ENCODE peak calls at places on chromosomes 6 and 20, in five cellular contexts. Y is heart left ventricle, X is endothelial cell of umbilical vein, G is right cardiac atrium, Z is AG04450. S is an unnamed sample.

GRCh38 chr6:141669141-141669540 is 463.6 kb upstream of the GJE1 start:
- DNase-seq in Z (no peak), G (no peak), X (no peak), Y (no peak), S (no peak)

GRCh38 chr6:87968435-87969278 is 79.0 kb upstream of the SPACA1 start:
- DNase-seq in G (no peak), Y (no peak), X (peak; percentile 3), Z (no peak), S (no peak)

GRCh38 chr6:116298968-116299367 is 19.2 kb upstream of the TSPYL1 start:
- DNase-seq in Y (no peak), Z (no peak), G (no peak), X (no peak), S (no peak)

GRCh38 chr20:33442136-33443005 is 1.2 kb downstream of the SNTA1 start:
- DNase-seq in Y (no peak), Z (no peak), G (no peak), X (no peak), S (no peak)

GRCh38 chr6:106194949-106195919 is 109.1 kb downstream of the PRDM1 start:
- DNase-seq in G (no peak), X (no peak), Y (no peak), Z (no peak), S (no peak)

GRCh38 chr20:1809611-1810510 is 85.3 kb upstream of the SIRPA start:
- DNase-seq in X (peak; percentile 44), G (no peak), Z (no peak), Y (no peak), S (no peak)

GRCh38 chr6:151063339-151063738 is 176.4 kb upstream of the AKAP12 start:
- DNase-seq in G (no peak), Z (no peak), Y (no peak), X (peak; percentile 92), S (no peak)

GRCh38 chr6:168968228-168968627 is 285.4 kb downstream of the THBS2 start:
- DNase-seq in Z (no peak), Y (peak; percentile 41), G (peak; percentile 64), X (no peak), S (no peak)

GRCh38 chr6:45679631-45680030 is 301.9 kb upstream of the SUPT3H start:
- DNase-seq in X (no peak), Z (no peak), G (no peak), Y (no peak), S (no peak)

GRCh38 chr20:51402201-51402600 is 140.3 kb downstream of the NFATC2 start:
- DNase-seq in G (no peak), X (no peak), Y (no peak), Z (peak; percentile 39), S (no peak)

GRCh38 chr6:32641122-32641521 is 3.9 kb downstream of the HLA-DQA1 start:
- DNase-seq in X (no peak), G (no peak), Y (no peak), Z (no peak), S (no peak)

GRCh38 chr6:13404115-13404891 is 76.0 kb upstream of the TBC1D7 start:
- DNase-seq in G (no peak), Y (peak; percentile 53), Z (no peak), X (peak; percentile 83), S (no peak)

GRCh38 chr6:111472933-111473435 is 10.0 kb downstream of the REV3L start:
- DNase-seq in Y (no peak), X (no peak), Z (no peak), G (no peak), S (no peak)

GRCh38 chr6:16223362-16223761 is 15.0 kb upstream of the GMPR start:
- DNase-seq in Y (no peak), Z (no peak), X (no peak), G (no peak), S (no peak)

GRCh38 chr20:380763-381580 is 412 bp downstream of the TRIB3 start:
- DNase-seq in X (peak; percentile 36), Z (no peak), Y (peak; percentile 54), G (peak; percentile 75), S (no peak)

GRCh38 chr20:58075980-58076749 is 152.3 kb downstream of the ANKRD60 start:
- DNase-seq in Z (no peak), X (no peak), G (peak; percentile 28), Y (no peak), S (no peak)

GRCh38 chr6:161076211-161076677 is 84.7 kb downstream of the MAP3K4 start:
- DNase-seq in Z (no peak), G (peak; percentile 34), X (no peak), Y (no peak), S (no peak)

GRCh38 chr6:143950874-143951273 is 57.2 kb downstream of the PLAGL1 start:
- DNase-seq in X (no peak), Z (no peak), G (no peak), Y (no peak), S (no peak)

GRCh38 chr20:4512891-4513550 is 208.7 kb upstream of the PRND start:
- DNase-seq in Y (no peak), G (no peak), X (peak; percentile 90), Z (peak; percentile 74), S (no peak)

GRCh38 chr6:148472495-148473105 is 130.0 kb downstream of the SASH1 start:
- DNase-seq in Z (no peak), G (no peak), X (no peak), Y (no peak), S (no peak)

GRCh38 chr6:157596886-157597285 is 215.9 kb downstream of the ZDHHC14 start:
- DNase-seq in Z (peak; percentile 67), Y (no peak), G (no peak), X (no peak), S (no peak)

GRCh38 chr6:107816818-107817217 is 7.3 kb downstream of the SCML4 start:
- DNase-seq in Y (no peak), X (no peak), G (no peak), Z (no peak), S (no peak)

GRCh38 chr20:16423311-16424212 is 149.7 kb downstream of the KIF16B start:
- DNase-seq in X (no peak), Z (no peak), G (no peak), Y (no peak), S (no peak)

GRCh38 chr6:144931172-144932035 is 646.3 kb downstream of the UTRN start:
- DNase-seq in Z (no peak), X (peak; percentile 34), Y (no peak), G (no peak), S (peak; percentile 13)

GRCh38 chr6:13847651-13848050 is 33.3 kb upstream of the MCUR1 start:
- DNase-seq in G (no peak), X (no peak), Z (no peak), Y (no peak), S (no peak)

GRCh38 chr6:167793421-167793820 is 33.3 kb upstream of the AFDN start:
- DNase-seq in Y (no peak), X (peak; percentile 51), Z (no peak), G (no peak), S (no peak)

GRCh38 chr6:23735151-23735550 is 390.9 kb upstream of the NRSN1 start:
- DNase-seq in G (no peak), Z (no peak), X (no peak), Y (no peak), S (no peak)

GRCh38 chr6:90765895-90766294 is 179.0 kb upstream of the MAP3K7 start:
- DNase-seq in Y (no peak), X (no peak), G (no peak), Z (no peak), S (no peak)

GRCh38 chr6:64737418-64737817 is 969.6 kb downstream of the EYS start:
- DNase-seq in Y (no peak), Z (no peak), G (no peak), X (no peak), S (no peak)

GRCh38 chr20:5008743-5009142 is 7.4 kb upstream of the SLC23A2 start:
- DNase-seq in G (no peak), X (no peak), Y (no peak), Z (no peak), S (no peak)

DNA sequence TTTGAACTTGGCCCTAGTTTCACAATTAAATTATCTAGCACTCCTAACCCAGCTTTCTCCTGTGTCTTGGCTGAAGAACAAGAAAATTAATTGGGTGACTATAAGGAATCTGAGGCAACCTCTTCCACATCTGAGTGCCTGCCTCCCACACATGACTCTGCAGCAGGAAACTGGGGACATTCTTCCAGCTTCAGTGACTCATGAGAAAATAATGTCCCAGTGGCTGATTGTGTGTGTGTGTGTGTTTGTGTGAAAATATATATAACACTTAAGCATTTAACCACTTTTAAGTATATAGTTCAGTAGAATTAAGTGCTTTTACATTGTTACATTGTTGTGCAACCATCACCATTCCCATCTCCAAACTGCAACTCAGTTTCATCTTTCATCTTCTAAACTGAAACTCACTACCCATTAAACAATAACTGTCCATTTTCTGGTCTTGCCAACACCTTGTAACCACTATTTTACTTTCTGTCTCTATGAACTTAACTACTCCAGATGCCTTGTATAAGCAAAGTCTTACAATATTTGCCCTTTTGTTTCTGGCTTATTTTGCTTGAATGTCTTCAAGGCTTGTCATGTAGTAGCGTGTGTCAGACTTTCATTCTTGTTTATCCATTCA is 8.7 kb downstream of the TRIM38 start:
- DNase-seq in Y (peak; percentile 63), Z (peak; percentile 59), X (peak; percentile 90), G (no peak), S (no peak)
- H3K27ac ChIP-seq in Y (peak overlapping the region; percentile 2), Z (no peak overlapping the region), X (peak overlapping the region; percentile 89), G (no peak overlapping the region), S (no peak overlapping the region)

DNA sequence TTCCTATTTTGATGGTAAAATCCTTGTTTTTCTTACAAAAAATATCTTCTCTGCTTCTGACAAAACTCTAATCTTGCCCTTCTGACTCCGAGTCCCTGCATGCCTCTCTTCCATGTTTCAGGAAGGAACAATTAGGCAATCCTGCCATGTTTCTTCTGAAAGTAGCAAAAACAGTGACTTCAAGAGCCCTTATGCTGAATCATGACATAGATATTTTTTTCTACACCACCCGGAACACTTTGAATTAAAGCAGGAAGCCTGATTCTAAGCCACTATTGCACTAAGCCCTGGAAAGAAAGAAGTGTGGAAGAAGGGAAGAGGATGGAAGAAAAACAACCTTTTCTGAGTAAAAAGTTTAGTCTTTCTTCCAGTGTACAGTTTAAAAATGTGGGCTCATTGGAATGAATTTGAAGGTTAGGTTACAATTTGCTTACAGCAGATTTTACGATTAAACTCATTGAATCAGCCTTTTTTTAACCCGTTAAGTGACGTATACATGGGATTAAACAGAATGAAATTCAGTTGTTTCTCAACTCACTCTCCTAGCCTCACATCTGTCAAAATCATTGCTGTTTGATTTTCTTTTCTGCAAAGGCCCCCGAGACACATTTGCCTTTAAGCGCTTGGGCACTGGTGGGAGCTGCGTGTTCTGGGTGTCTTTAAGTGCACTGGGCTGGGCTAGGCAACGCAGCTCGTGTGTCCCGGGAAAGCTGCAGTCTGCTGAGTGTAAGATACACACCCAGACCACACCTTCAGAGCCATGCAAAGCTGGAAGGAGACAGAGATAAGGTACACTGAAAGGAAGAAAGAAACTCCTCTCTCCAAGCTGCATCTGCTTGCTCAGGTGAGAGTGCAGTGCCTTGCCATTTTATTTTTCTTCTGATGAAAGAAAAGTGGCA is 159.4 kb upstream of the CITED2 start:
- DNase-seq in G (no peak), Y (no peak), X (peak; percentile 79), Z (peak; percentile 37), S (no peak)
- H3K27ac ChIP-seq in G (peak overlapping the region; percentile 59), Y (peak overlapping the region; percentile 1), X (peak overlapping the region; percentile 65), Z (peak overlapping the region; percentile 62), S (no peak overlapping the region)

GRCh38 chr6:51719297-51719696 is 368.1 kb downstream of the PKHD1 start:
- DNase-seq in Y (no peak), G (no peak), Z (no peak), X (no peak), S (no peak)
- H3K27ac ChIP-seq in Y (no peak overlapping the region), G (no peak overlapping the region), Z (no peak overlapping the region), X (no peak overlapping the region), S (no peak overlapping the region)

DNA sequence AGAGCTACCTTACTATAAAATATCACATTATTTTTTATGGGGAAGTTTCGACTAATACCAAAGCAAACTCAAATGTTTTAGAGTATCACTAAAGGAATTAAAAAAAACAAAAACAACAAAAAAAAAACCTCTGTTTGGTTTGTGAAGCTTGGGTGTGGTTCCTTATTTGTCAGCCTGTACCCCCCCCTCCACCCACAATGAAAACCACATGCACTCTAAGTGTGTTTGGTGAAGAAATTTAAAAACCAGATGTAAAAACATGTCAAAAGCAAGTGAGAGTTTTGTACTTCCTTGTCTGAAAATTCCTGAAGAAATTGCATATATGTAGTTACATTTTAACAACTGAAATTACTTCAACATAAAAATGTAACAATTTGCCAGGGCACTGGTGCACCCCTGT is 3.1 kb downstream of the STK38 start:
- DNase-seq in Z (no peak), X (no peak), Y (no peak), G (no peak), S (no peak)
- H3K27ac ChIP-seq in Z (no peak overlapping the region), X (no peak overlapping the region), Y (peak overlapping the region; percentile 99), G (peak overlapping the region; percentile 58), S (no peak overlapping the region)

S was measured in substantia nigra.